ENCODE peak calls at places on chromosomes 16 and 17, in ten cellular contexts. M is body of pancreas, V is Peyer's patch, L is H1, C is NB4, F is esophagus muscularis mucosa, U is heart left ventricle, D is IMR-90, P is uterus, Y is vagina. S is an unnamed sample.

GRCh38 chr16:78177927-78178326 is 78.5 kb downstream of the WWOX start:
- DNase-seq in M (no peak), V (no peak), L (peak), C (peak), F (peak), U (no peak), D (no peak), P (no peak), Y (no peak), S (no peak)

GRCh38 chr16:20803192-20803560 is 3.1 kb downstream of the ERI2 start:
- DNase-seq in M (no peak), V (no peak), L (no peak), C (no peak), F (no peak), U (no peak), D (peak), P (no peak), Y (no peak), S (no peak)

GRCh38 chr16:349211-349610 is 3.3 kb downstream of the AXIN1 start:
- DNase-seq in M (no peak), V (no peak), L (no peak), C (peak), F (no peak), U (no peak), D (no peak), P (no peak), Y (no peak), S (no peak)

GRCh38 chr17:3385869-3386816 is at the start of gene OR3A2:
- DNase-seq in M (no peak), V (no peak), L (no peak), C (no peak), F (no peak), U (no peak), D (no peak), P (no peak), Y (no peak), S (no peak)

GRCh38 chr16:55475919-55476318 is 3.1 kb upstream of the MMP2 start:
- DNase-seq in M (no peak), V (no peak), L (no peak), C (no peak), F (no peak), U (no peak), D (no peak), P (peak), Y (no peak), S (no peak)

GRCh38 chr17:13888043-13888442 is 181.3 kb upstream of the COX10 start:
- DNase-seq in M (no peak), V (no peak), L (no peak), C (no peak), F (no peak), U (peak), D (peak), P (no peak), Y (no peak), S (no peak)

GRCh38 chr17:17605747-17606083 is 14.2 kb upstream of the PEMT start:
- DNase-seq in M (no peak), V (no peak), L (no peak), C (no peak), F (no peak), U (no peak), D (peak), P (no peak), Y (no peak), S (no peak)

GRCh38 chr16:631808-632358 is 1.1 kb downstream of the WFIKKN1 start:
- DNase-seq in M (no peak), V (no peak), L (no peak), C (no peak), F (no peak), U (no peak), D (no peak), P (no peak), Y (no peak), S (no peak)

GRCh38 chr16:85629326-85629725 is 16.2 kb downstream of the GSE1 start:
- DNase-seq in M (no peak), V (no peak), L (no peak), C (no peak), F (no peak), U (peak), D (no peak), P (no peak), Y (no peak), S (no peak)

GRCh38 chr16:27566417-27566816 is 16.5 kb downstream of the KATNIP start:
- DNase-seq in M (no peak), V (no peak), L (no peak), C (peak), F (no peak), U (no peak), D (no peak), P (no peak), Y (no peak), S (no peak)

GRCh38 chr16:50671644-50672260 is 9.4 kb downstream of the SNX20 start:
- DNase-seq in M (no peak), V (no peak), L (peak), C (peak), F (no peak), U (no peak), D (peak), P (no peak), Y (no peak), S (no peak)

DNA sequence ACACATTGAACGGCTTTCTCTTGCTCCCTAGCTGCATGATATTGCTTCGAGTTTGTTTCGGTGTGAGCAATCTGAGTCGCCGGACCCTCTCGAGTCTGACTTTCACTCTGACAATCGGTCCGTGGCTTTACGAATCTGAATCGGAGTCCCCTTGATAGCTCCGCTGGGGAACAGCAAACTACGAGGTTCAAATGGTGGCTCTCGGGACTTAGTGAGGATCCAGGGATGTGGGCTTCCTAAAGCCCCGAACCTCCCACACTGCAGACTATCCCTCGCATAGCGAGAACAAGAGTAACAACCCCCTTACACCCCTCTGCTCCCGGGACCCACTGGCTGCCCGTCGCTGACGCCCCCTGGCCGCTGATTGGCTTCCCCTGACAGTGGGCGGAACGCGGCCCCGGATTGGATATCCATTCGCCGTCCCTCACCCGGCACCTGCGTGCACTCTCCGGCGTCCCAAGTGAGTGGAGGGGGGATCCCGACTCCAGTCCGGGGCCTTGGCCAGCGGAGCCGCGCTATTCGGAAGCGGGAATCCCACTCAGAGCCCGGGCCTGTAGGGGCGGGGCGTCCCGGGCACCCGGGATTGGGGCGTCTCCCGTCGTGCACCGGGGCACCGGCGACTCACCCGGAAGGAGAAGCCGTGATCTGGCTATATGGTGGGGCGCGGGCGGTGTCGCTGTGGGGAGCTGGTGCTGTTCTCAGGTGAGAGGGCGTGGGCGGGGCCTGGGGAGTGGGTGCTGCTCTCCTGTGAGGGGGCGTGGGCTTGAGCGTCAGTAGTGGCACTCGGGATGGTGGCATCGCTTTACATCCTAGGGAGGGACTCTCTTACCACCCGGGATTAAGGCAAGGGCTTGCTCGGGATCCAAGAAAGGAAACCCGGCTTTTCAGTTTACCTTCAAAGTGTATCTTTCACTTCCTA is at the start of gene SNX11:
- DNase-seq in M (peak), V (peak), L (peak), C (peak), F (peak), U (peak), D (peak), P (peak), Y (peak), S (peak)
- TF ChIP-seq POLR2A in M (peak), V (peak), L (peak), C (peak), F (no peak), U (peak), D (peak), P (peak), Y (no peak), S (no peak)

GRCh38 chr16:29790183-29790948 is at the start of gene KIF22:
- DNase-seq in M (peak), V (peak), L (peak), C (peak), F (peak), U (peak), D (peak), P (peak), Y (peak), S (peak)
- H3K4me3 ChIP-seq in M (peak), V (peak), L (peak), C (peak), F (peak), U (peak), D (peak), P (peak), Y (peak), S (peak)

GRCh38 chr17:7614422-7615264 is at the start of gene FXR2:
- DNase-seq in M (peak), V (peak), L (peak), C (peak), F (peak), U (peak), D (peak), P (peak), Y (peak), S (peak)

GRCh38 chr17:7613769-7614421 is 802 bp downstream of the FXR2 start:
- DNase-seq in M (no peak), V (no peak), L (no peak), C (no peak), F (no peak), U (no peak), D (peak), P (no peak), Y (no peak), S (no peak)

GRCh38 chr17:7612294-7612640 is 2.4 kb downstream of the FXR2 start:
- DNase-seq in M (no peak), V (no peak), L (no peak), C (no peak), F (no peak), U (no peak), D (no peak), P (no peak), Y (no peak), S (no peak)

GRCh38 chr17:7618608-7619007 is 3.9 kb upstream of the FXR2 start:
- DNase-seq in M (no peak), V (no peak), L (no peak), C (no peak), F (no peak), U (no peak), D (no peak), P (no peak), Y (no peak), S (no peak)

DNA sequence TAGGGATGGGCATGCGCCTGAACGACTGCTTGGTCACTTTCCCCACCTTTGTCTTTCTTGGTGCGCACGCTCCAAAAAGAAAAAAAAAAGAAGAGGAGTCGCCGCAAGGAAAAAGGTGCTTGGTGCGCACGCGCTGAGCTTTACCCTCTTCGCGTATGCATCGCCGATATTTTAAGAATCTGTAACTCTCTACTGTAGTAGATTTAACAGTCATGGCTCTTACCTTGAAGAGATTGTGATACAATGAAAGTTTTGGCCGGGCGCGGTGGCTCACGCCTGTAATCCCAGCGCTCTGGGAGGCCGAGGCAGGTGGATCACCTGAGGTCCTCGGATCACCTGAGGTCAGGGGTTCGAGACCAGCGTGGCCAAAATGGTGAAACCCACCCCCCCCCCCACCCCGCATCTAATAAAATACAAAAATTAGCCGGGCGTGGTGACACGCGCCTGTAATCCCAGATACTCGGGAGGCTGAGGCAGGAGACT is 609 bp upstream of the FXR2 start:
- DNase-seq in M (no peak), V (no peak), L (no peak), C (no peak), F (no peak), U (no peak), D (no peak), P (no peak), Y (no peak), S (no peak)
- TF ChIP-seq POLR2A in M (no peak), V (no peak), L (no peak), C (peak), F (no peak), U (no peak), D (no peak), P (no peak), Y (no peak), S (no peak)

GRCh38 chr16:68643847-68644246 is 1.3 kb upstream of the CDH3 start:
- DNase-seq in M (no peak), V (no peak), L (peak), C (no peak), F (no peak), U (no peak), D (no peak), P (no peak), Y (no peak), S (no peak)

GRCh38 chr16:68643227-68643626 is 1.9 kb upstream of the CDH3 start:
- DNase-seq in M (no peak), V (no peak), L (peak), C (no peak), F (no peak), U (no peak), D (no peak), P (no peak), Y (no peak), S (no peak)

GRCh38 chr16:68640972-68641371 is 4.1 kb upstream of the CDH3 start:
- DNase-seq in M (no peak), V (no peak), L (no peak), C (peak), F (no peak), U (no peak), D (no peak), P (no peak), Y (no peak), S (no peak)

GRCh38 chr16:68642047-68642435 is 3.1 kb upstream of the CDH3 start:
- DNase-seq in M (no peak), V (no peak), L (no peak), C (no peak), F (no peak), U (no peak), D (no peak), P (no peak), Y (no peak), S (no peak)

DNA sequence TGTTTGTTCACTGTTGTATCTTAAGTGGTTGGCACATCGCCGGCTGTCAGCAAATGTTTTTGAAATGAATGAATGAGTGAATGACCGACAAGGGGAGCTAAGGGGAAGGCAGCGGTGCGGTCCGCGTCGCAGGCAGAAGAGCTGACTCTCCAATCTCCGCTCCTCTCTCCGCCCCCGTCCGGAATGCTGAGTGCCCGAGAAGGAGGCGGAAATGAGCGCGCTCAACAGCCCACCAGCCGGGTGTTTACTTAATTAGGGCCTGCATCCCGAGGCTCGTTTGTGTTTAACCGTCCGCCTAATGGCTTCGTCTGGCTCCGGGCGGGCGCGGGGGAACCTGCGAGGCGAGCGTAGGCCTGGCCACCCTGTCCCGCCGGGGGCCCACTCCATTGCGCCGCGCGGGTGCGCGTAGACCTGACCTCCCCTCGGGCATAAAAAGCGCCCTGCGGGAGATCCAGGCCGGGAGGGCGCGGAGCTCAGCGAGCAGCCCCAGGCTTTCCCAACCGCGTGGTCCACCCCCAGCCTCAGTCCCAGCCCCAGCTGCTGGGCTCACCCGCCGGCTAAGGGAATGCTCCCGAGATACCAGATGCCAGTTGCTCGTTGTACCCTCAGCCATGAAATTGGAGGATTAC is 2.6 kb upstream of the CDH3 start:
- DNase-seq in M (no peak), V (no peak), L (peak), C (no peak), F (no peak), U (no peak), D (no peak), P (peak), Y (no peak), S (peak)
- H3K4me3 ChIP-seq in M (no peak), V (no peak), L (peak), C (no peak), F (peak), U (no peak), D (no peak), P (peak), Y (peak), S (peak)

DNA sequence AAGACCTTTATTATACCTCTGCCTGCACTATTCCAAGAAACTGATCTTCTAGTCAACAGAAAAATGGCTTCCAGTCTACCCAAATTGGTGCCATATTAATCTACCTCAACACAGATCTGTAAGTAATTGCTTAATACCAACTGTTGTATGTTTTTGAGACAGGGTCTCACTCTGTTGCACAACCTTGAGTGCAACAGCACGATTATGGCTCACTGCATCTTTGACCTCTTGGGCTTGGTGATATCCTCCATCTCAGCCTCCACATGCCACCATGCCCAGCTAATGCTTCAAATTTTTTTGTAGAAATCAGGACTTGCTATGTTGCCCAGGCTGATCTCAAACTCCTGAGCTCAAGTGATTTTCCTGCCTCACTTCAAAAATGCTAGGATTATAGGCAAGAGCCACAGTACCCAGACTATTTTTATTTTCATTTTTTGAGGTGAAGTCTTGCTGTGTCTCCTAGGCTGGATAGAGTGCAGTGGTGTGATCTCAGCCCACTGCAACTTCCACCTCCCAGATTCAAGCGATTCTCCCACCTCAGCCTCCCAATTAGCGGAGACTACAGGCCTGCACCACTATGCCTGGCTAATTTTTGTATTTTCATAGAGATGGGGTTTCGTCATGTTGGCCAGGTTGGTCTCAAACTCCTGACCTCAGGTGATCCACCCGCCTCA is 14.4 kb downstream of the NUFIP2 start:
- DNase-seq in M (no peak), V (no peak), L (no peak), C (peak), F (no peak), U (no peak), D (no peak), P (no peak), Y (no peak), S (no peak)
- TF ChIP-seq POLR2A in M (no peak), V (no peak), L (no peak), C (no peak), F (no peak), U (no peak), D (no peak), P (no peak), Y (no peak), S (no peak)

GRCh38 chr16:74169687-74170522 is 126.7 kb upstream of the PSMD7 start:
- DNase-seq in M (no peak), V (no peak), L (no peak), C (no peak), F (no peak), U (no peak), D (peak), P (no peak), Y (no peak), S (no peak)
- H3K4me3 ChIP-seq in M (no peak), V (peak), L (no peak), C (no peak), F (peak), U (no peak), D (peak), P (peak), Y (peak), S (peak)

GRCh38 chr16:89697161-89697615 is 4.3 kb downstream of the SPATA2L start:
- DNase-seq in M (peak), V (no peak), L (no peak), C (peak), F (no peak), U (peak), D (no peak), P (no peak), Y (no peak), S (no peak)

GRCh38 chr16:89695875-89696597 is 5.5 kb downstream of the SPATA2L start:
- DNase-seq in M (no peak), V (no peak), L (no peak), C (peak), F (no peak), U (no peak), D (no peak), P (no peak), Y (no peak), S (no peak)

GRCh38 chr16:89695086-89695874 is 6.2 kb downstream of the SPATA2L start:
- DNase-seq in M (no peak), V (no peak), L (no peak), C (no peak), F (no peak), U (no peak), D (no peak), P (no peak), Y (no peak), S (no peak)

GRCh38 chr16:89697616-89698331 is 3.7 kb downstream of the SPATA2L start:
- DNase-seq in M (no peak), V (no peak), L (no peak), C (peak), F (no peak), U (peak), D (no peak), P (no peak), Y (no peak), S (no peak)

DNA sequence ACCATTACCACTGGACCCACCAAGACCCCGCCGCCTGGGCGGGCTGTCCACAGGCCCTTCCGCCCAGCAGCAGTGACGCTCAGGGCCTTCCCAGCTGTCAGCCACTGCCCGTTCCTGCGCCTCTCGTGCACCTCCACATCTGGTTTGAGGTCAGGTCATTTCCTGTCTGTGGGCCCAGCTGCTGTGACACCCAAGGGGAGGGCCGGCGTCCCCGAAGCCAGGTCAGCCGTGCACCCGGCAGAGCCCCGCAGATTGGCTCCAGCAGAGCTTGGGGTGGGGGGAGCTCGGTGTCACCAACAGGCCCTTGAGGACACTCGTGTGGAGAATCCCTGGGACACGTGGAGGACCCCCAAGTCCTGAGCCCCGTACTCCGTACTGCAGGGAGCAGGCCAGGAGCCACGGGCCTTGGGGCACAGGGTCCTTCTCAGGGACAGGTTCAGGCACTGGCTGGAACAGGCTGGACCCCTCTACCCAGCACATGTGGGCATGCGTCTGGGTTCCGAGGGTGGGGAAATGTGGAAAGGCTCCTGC is 4.8 kb downstream of the SPATA2L start:
- DNase-seq in M (no peak), V (peak), L (no peak), C (peak), F (no peak), U (no peak), D (no peak), P (no peak), Y (no peak), S (no peak)
- TF ChIP-seq POLR2A in M (no peak), V (no peak), L (no peak), C (no peak), F (no peak), U (no peak), D (no peak), P (no peak), Y (no peak), S (no peak)

GRCh38 chr16:56520251-56520577 is 390 bp upstream of the BBS2 start:
- DNase-seq in M (no peak), V (no peak), L (no peak), C (no peak), F (no peak), U (no peak), D (no peak), P (no peak), Y (no peak), S (no peak)
- H3K4me3 ChIP-seq in M (no peak), V (peak), L (peak), C (peak), F (peak), U (peak), D (peak), P (peak), Y (peak), S (peak)

GRCh38 chr16:81275064-81275532 is 36.6 kb downstream of the BCO1 start:
- DNase-seq in M (no peak), V (no peak), L (no peak), C (no peak), F (no peak), U (no peak), D (no peak), P (no peak), Y (no peak), S (no peak)
- TF ChIP-seq POLR2A in M (no peak), V (no peak), L (no peak), C (no peak), F (no peak), U (no peak), D (no peak), P (no peak), Y (no peak), S (no peak)

GRCh38 chr16:29789775-29790182 is 772 bp upstream of the KIF22 start:
- DNase-seq in M (no peak), V (no peak), L (no peak), C (no peak), F (no peak), U (no peak), D (no peak), P (peak), Y (no peak), S (no peak)
- H3K4me3 ChIP-seq in M (no peak), V (peak), L (peak), C (peak), F (peak), U (peak), D (peak), P (peak), Y (peak), S (peak)